ENCODE peak calls at places on chromosomes 5 and 9, in five cellular contexts. P is suprapubic skin, I is vagina, H is SK-N-SH, V is H1. C is an unnamed sample.
A peak's percentile ranks its signal among the peaks of the same experiment; 100 is the strongest.

GRCh38 chr5:1371191-1371590 is 26.3 kb upstream of the CLPTM1L start:
- DNase-seq in H (no peak), I (no peak), V (no peak), P (no peak), C (no peak)

GRCh38 chr5:8905021-8905420 is 640.9 kb downstream of the SEMA5A start:
- DNase-seq in V (no peak), I (no peak), P (no peak), H (no peak), C (no peak)

GRCh38 chr5:91311697-91312501 is 71.2 kb downstream of the ARRDC3 start:
- DNase-seq in V (no peak), I (no peak), P (peak; percentile 87), H (peak; percentile 27), C (peak; percentile 30)

GRCh38 chr5:2995667-2996066 is 244.2 kb upstream of the IRX2 start:
- DNase-seq in V (no peak), I (no peak), P (no peak), H (no peak), C (no peak)

GRCh38 chr9:137645211-137645610 is 26.4 kb downstream of the EHMT1 start:
- DNase-seq in H (no peak), V (no peak), I (no peak), P (no peak), C (no peak)

GRCh38 chr9:115103746-115104477 is 14.0 kb downstream of the TNC start:
- DNase-seq in P (no peak), V (no peak), I (no peak), H (no peak), C (no peak)

GRCh38 chr9:15231788-15232635 is 75.0 kb downstream of the TTC39B start:
- DNase-seq in P (no peak), V (no peak), H (peak; percentile 58), I (no peak), C (peak; percentile 24)

GRCh38 chr5:147055850-147056523 is 177.4 kb upstream of the PPP2R2B start:
- DNase-seq in V (no peak), I (no peak), H (peak; percentile 18), P (no peak), C (no peak)

GRCh38 chr9:10268500-10269485 is 344.0 kb downstream of the PTPRD start:
- DNase-seq in H (peak; percentile 31), I (no peak), V (peak; percentile 5), P (no peak), C (no peak)

GRCh38 chr5:501040-501832 is 23.0 kb downstream of the SLC9A3 start:
- DNase-seq in V (no peak), H (no peak), I (no peak), P (no peak), C (no peak)

GRCh38 chr5:172144931-172145869 is 42.8 kb downstream of the STK10 start:
- DNase-seq in P (no peak), I (no peak), H (no peak), V (no peak), C (no peak)

GRCh38 chr5:97037819-97038218 is 101.9 kb downstream of the LNPEP start:
- DNase-seq in I (no peak), H (no peak), P (no peak), V (no peak), C (no peak)

GRCh38 chr5:107874810-107875209 is 204.1 kb upstream of the EFNA5 start:
- DNase-seq in V (no peak), I (no peak), P (no peak), H (no peak), C (no peak)

GRCh38 chr5:80408976-80409926 is 1.4 kb downstream of the ZFYVE16 start:
- DNase-seq in I (no peak), H (peak; percentile 26), V (no peak), P (no peak), C (no peak)

GRCh38 chr5:171747061-171747859 is 38.4 kb upstream of the SMIM23 start:
- DNase-seq in I (no peak), H (no peak), P (no peak), V (no peak), C (no peak)

GRCh38 chr5:59724482-59725392 is 168.8 kb downstream of the PDE4D start:
- DNase-seq in H (peak; percentile 41), V (no peak), P (no peak), I (no peak), C (no peak)

GRCh38 chr5:96318569-96319100 is 114.4 kb downstream of the PCSK1 start:
- DNase-seq in P (no peak), H (no peak), I (no peak), V (no peak), C (no peak)

GRCh38 chr5:67679184-67679855 is 482.7 kb upstream of the CD180 start:
- DNase-seq in H (no peak), I (no peak), P (no peak), V (no peak), C (no peak)

GRCh38 chr5:106399381-106399780 is 1271.4 kb downstream of the EFNA5 start:
- DNase-seq in V (no peak), I (no peak), P (no peak), H (no peak), C (no peak)

GRCh38 chr5:35478856-35479682 is 138.6 kb upstream of the SPEF2 start:
- DNase-seq in H (no peak), I (no peak), V (no peak), P (no peak), C (no peak)

GRCh38 chr5:159331099-159331973 is 1.0 kb upstream of the IL12B start:
- DNase-seq in V (no peak), I (no peak), H (peak; percentile 86), P (peak; percentile 87), C (peak; percentile 58)

GRCh38 chr5:131142970-131143617 is 22.0 kb downstream of the HINT1 start:
- DNase-seq in P (no peak), I (no peak), H (no peak), V (no peak), C (no peak)

GRCh38 chr9:91119147-91119546 is 242.6 kb downstream of the AUH start:
- DNase-seq in H (no peak), I (no peak), P (no peak), V (no peak), C (no peak)

GRCh38 chr9:11821541-11821940 is 871.6 kb upstream of the TYRP1 start:
- DNase-seq in P (no peak), H (no peak), I (no peak), V (no peak), C (no peak)

GRCh38 chr5:6762116-6762515 is 48.9 kb downstream of the TENT4A start:
- DNase-seq in V (no peak), P (no peak), H (no peak), I (no peak), C (no peak)

GRCh38 chr9:137676998-137677397 is 58.2 kb downstream of the EHMT1 start:
- DNase-seq in I (no peak), P (no peak), H (no peak), V (no peak), C (no peak)

GRCh38 chr5:65989115-65989514 is 62.7 kb downstream of the ERBIN start:
- DNase-seq in H (no peak), I (no peak), P (no peak), V (no peak), C (no peak)

GRCh38 chr5:4758550-4758949 is 381.6 kb upstream of the ADAMTS16 start:
- DNase-seq in P (no peak), I (no peak), V (no peak), H (no peak), C (no peak)

GRCh38 chr9:69136185-69136584 is 37.9 kb upstream of the TJP2 start:
- DNase-seq in V (no peak), H (no peak), P (no peak), I (no peak), C (no peak)

GRCh38 chr5:168734657-168735344 is 155.6 kb upstream of the PANK3 start:
- DNase-seq in I (peak; percentile 58), V (no peak), H (no peak), P (peak; percentile 89), C (no peak)

DNA sequence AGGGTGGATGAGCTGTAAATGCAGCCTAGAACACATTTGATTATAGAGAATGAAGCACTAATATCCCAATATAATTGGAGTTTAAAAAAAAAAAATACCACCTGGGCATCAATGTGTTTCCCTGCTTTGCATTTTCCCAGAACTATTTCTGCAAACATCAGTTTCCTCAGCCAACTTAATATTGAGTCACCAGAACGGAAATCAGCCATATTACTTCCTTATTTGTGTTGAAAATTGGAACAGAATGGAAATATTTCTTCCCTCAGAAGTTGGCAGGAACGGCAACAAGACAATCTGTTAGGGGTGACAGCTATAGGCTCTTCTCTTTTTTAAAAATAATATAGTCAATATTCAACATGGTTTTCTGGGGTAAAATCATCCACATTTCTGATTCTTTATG is 4.0 kb downstream of the MFAP3 start:
- DNase-seq in I (no peak), H (no peak), V (no peak), P (no peak), C (no peak)
- TF ChIP-seq POLR2AphosphoS5 in I (no peak), H (no peak), V (no peak), P (no peak), C (no peak)

DNA sequence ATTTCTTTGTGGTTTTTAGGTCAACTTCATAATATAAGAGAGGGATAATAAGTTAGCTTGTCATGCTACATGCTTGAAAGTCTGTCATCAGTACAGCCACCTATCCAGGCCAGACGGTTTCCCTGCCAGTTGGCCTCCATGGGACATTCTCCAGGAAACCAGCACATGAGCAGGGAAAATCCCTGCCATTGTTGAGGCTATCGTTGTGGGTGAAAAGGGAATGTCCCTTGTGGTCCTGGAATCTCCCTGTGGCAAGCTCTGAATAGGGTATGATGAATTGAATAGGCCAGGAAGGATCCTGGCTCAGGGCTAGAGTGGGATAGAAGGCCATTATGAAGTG is 12.2 kb downstream of the F2RL1 start:
- DNase-seq in I (no peak), V (no peak), P (no peak), H (no peak), C (no peak)
- TF ChIP-seq POLR2AphosphoS5 in I (no peak), V (no peak), P (no peak), H (peak; percentile 36), C (no peak)

GRCh38 chr5:15007549-15008142 is 136.1 kb upstream of the ANKH start:
- DNase-seq in H (no peak), P (no peak), I (no peak), V (no peak), C (no peak)

GRCh38 chr5:15008476-15008875 is 136.9 kb upstream of the ANKH start:
- DNase-seq in I (no peak), V (no peak), P (peak; percentile 95), H (no peak), C (no peak)

GRCh38 chr5:15010936-15011335 is 139.4 kb upstream of the ANKH start:
- DNase-seq in P (no peak), H (no peak), I (no peak), V (no peak), C (no peak)

GRCh38 chr5:15008911-15009310 is 137.3 kb upstream of the ANKH start:
- DNase-seq in I (no peak), V (no peak), P (no peak), H (no peak), C (no peak)

GRCh38 chr5:15009420-15009819 is 137.8 kb upstream of the ANKH start:
- DNase-seq in I (no peak), V (no peak), H (peak; percentile 25), P (no peak), C (no peak)
- TF ChIP-seq POLR2AphosphoS5 in I (no peak), V (no peak), H (no peak), P (no peak), C (no peak)

DNA sequence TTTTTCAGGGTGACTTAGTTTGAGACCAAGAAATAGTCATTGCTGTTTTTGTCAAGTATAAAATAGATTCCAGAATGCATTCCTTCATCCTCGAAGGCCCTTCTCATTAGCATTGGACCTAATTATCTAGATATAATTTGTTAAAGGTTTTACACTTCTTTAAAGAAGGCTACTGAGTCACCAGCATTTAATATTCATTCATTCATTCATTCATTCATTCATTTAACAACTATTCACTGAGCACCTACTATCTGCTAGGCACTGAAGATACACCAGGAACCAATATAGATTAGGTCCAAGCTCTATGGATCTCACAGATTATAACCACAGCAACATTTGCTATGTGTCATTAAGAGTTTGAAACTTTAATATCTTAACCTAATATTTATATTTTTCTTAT is 11.1 kb upstream of the REEP5 start:
- DNase-seq in H (no peak), I (no peak), P (no peak), V (no peak), C (no peak)
- TF ChIP-seq POLR2AphosphoS5 in H (no peak), I (no peak), P (no peak), V (no peak), C (no peak)

C was measured in GM12892.